ENCODE peak calls at places on chromosomes 5 and 9, in five cellular contexts. F is GM23338; O is activated effector memory CD4-positive, alpha-beta T cell treated with Interleukin-2 at 50 U/mL for 16 hours; H is nucleus accumbens; Y is left lobe of liver. A is an unnamed sample.

GRCh38 chr9:130117816-130118632 is 54.2 kb upstream of the NCS1 start:
- DNase-seq in O (no peak), Y (no peak), F (no peak), H (no peak), A (no peak)

GRCh38 chr5:142960309-142960696 is 190.1 kb downstream of the ARHGAP26 start:
- DNase-seq in O (no peak), H (no peak), F (no peak), Y (no peak), A (no peak)

GRCh38 chr5:966941-967340 is 41.7 kb upstream of the NKD2 start:
- DNase-seq in O (no peak), H (no peak), Y (no peak), F (no peak), A (no peak)

GRCh38 chr5:180074462-180074861 is 2.9 kb upstream of the RNF130 start:
- DNase-seq in Y (no peak), H (no peak), O (no peak), F (no peak), A (no peak)

GRCh38 chr5:117562647-117563046 is 988.0 kb upstream of the SEMA6A start:
- DNase-seq in O (no peak), Y (no peak), H (no peak), F (no peak), A (no peak)

GRCh38 chr5:6443326-6443725 is 5.3 kb upstream of the UBE2QL1 start:
- DNase-seq in H (no peak), O (no peak), F (no peak), Y (no peak), A (no peak)

GRCh38 chr5:73264626-73265025 is 91.6 kb downstream of the TMEM174 start:
- DNase-seq in Y (no peak), H (no peak), F (no peak), O (no peak), A (no peak)

GRCh38 chr5:10762178-10762775 is 1.2 kb upstream of the DAP start:
- DNase-seq in H (no peak), Y (peak), O (no peak), F (no peak), A (no peak)

GRCh38 chr5:181187500-181188213 is 17.3 kb downstream of the TRIM7 start:
- DNase-seq in Y (peak), H (no peak), O (no peak), F (peak), A (no peak)

GRCh38 chr5:123429993-123430392 is 6.8 kb upstream of the CEP120 start:
- DNase-seq in F (no peak), O (no peak), H (no peak), Y (no peak), A (no peak)

A was measured in C1 segment of cervical spinal cord.